ENCODE peak calls at places on chromosomes 13 and 19, in six cellular contexts. A is mesenchymal stem cell; U is left lung; V is CD8-positive, alpha-beta memory T cell; J is esophagus squamous epithelium; N is A673. G is an unnamed sample. For H3K4me1, the result is how much of the 10 kb centered on the place peaks cover.

GRCh38 chr13:112748947-112749346 is 59.1 kb downstream of the ATP11A start:
- DNase-seq in A (no peak), U (no peak), V (no peak), J (no peak), N (no peak), G (no peak)

GRCh38 chr19:29606420-29606747 is 301 bp downstream of the POP4 start:
- DNase-seq in A (no peak), U (no peak), V (no peak), J (no peak), N (no peak), G (no peak)

GRCh38 chr19:39531834-39532232 is 819 bp downstream of the EID2B start:
- DNase-seq in A (no peak), U (no peak), V (no peak), J (no peak), N (no peak), G (no peak)

GRCh38 chr19:7894612-7895309 is 6.5 kb downstream of the LRRC8E start:
- DNase-seq in A (no peak), U (peak), V (no peak), J (no peak), N (no peak), G (no peak)

GRCh38 chr13:77859450-77859849 is 59.2 kb downstream of the EDNRB start:
- DNase-seq in A (peak), U (no peak), V (no peak), J (no peak), N (peak), G (no peak)

GRCh38 chr19:13849991-13850909 is 26.7 kb upstream of the NANOS3 start:
- DNase-seq in A (peak), U (peak), V (peak), J (no peak), N (peak), G (no peak)

GRCh38 chr13:114110091-114110829 is 22.2 kb downstream of the RASA3 start:
- DNase-seq in A (peak), U (peak), V (peak), J (no peak), N (no peak), G (no peak)

GRCh38 chr13:109145631-109146030 is 516.2 kb downstream of the MYO16 start:
- DNase-seq in A (peak), U (no peak), V (no peak), J (no peak), N (peak), G (peak)

GRCh38 chr19:45154064-45154827 is 6.5 kb downstream of the NKPD1 start:
- DNase-seq in A (peak), U (no peak), V (no peak), J (no peak), N (no peak), G (no peak)

GRCh38 chr19:44819246-44819832 is 10.4 kb downstream of the BCAM start:
- DNase-seq in A (no peak), U (no peak), V (no peak), J (no peak), N (no peak), G (no peak)

GRCh38 chr13:96958286-96958891 is 35.9 kb downstream of the OXGR1 start:
- DNase-seq in A (peak), U (no peak), V (no peak), J (no peak), N (peak), G (peak)

GRCh38 chr13:29484796-29485195 is 110.7 kb downstream of the SLC7A1 start:
- DNase-seq in A (no peak), U (no peak), V (no peak), J (no peak), N (no peak), G (no peak)

GRCh38 chr19:46634656-46635218 is 1.3 kb downstream of the GNG8 start:
- DNase-seq in A (no peak), U (no peak), V (no peak), J (no peak), N (no peak), G (no peak)

GRCh38 chr19:46637224-46637623 is 1.2 kb upstream of the GNG8 start:
- DNase-seq in A (no peak), U (no peak), V (no peak), J (no peak), N (no peak), G (no peak)

GRCh38 chr19:46633130-46633529 is 2.9 kb downstream of the GNG8 start:
- DNase-seq in A (no peak), U (no peak), V (no peak), J (no peak), N (no peak), G (no peak)

GRCh38 chr19:46634045-46634655 is 1.9 kb downstream of the GNG8 start:
- DNase-seq in A (peak), U (peak), V (peak), J (no peak), N (peak), G (peak)

GRCh38 chr19:46635920-46636761 is at the start of gene GNG8:
- DNase-seq in A (no peak), U (no peak), V (no peak), J (no peak), N (no peak), G (no peak)
- H3K4me1 ChIP-seq in A (under half), U (under half), V (under half), J (under half), N (under half), G (under half)

GRCh38 chr19:6275170-6275744 is 4.5 kb downstream of the MLLT1 start:
- DNase-seq in A (no peak), U (no peak), V (no peak), J (no peak), N (no peak), G (no peak)
- H3K4me1 ChIP-seq in A (half or more), U (half or more), V (under half), J (half or more), N (under half), G (under half)

DNA sequence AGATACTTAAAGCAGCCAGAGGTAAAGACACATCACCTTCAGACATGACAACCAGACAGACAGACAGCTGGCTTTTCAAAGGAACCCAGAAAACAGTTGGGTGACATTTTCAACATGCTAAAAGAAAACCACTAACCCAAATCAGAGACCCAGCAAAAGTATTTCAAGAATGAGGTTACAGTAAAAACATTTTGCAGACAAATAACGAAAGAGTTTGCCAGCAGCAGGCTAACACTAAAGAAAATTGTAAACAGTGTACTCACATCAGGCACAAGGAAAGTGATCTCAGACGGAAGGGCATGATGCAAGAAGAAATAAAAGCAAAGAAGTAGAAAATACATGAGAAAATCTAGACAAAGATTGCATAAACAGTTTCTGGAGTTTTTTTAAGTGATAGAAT is 46.4 kb downstream of the AP1M1 start:
- DNase-seq in A (peak), U (no peak), V (no peak), J (no peak), N (no peak), G (no peak)
- H3K4me1 ChIP-seq in A (under half), U (under half), V (under half), J (under half), N (under half), G (under half)

GRCh38 chr13:75419656-75420055 is 62.3 kb downstream of the TBC1D4 start:
- DNase-seq in A (no peak), U (no peak), V (no peak), J (no peak), N (no peak), G (no peak)
- H3K4me1 ChIP-seq in A (under half), U (under half), V (under half), J (under half), N (under half), G (under half)

DNA sequence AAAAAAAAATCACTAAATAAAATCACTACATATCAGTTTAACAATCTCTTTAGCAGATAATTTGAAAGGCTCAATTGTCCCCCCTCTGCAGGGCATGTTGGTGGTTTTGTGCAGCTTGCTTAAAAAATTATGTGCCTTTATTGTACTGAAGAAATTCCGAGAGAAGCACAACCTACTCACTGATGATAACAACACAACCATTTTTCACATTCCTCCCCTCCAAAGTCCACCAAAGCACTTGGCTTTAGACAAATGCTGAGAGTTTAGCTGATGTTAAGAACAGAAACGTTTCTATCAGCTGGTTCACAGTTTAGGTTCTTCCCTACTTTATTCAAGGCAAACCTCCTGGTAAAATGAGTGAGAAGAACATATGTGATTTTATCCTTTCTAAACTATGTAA is 923 bp downstream of the DOCK9 start:
- DNase-seq in A (peak), U (no peak), V (no peak), J (no peak), N (no peak), G (no peak)
- H3K4me1 ChIP-seq in A (under half), U (half or more), V (half or more), J (under half), N (under half), G (under half)

GRCh38 chr19:16374436-16374835 is 49.8 kb downstream of the KLF2 start:
- DNase-seq in A (no peak), U (no peak), V (no peak), J (no peak), N (no peak), G (no peak)

GRCh38 chr19:16375157-16375935 is 50.7 kb downstream of the KLF2 start:
- DNase-seq in A (no peak), U (no peak), V (no peak), J (no peak), N (no peak), G (no peak)

GRCh38 chr19:16376649-16377048 is 52.0 kb downstream of the KLF2 start:
- DNase-seq in A (peak), U (no peak), V (no peak), J (no peak), N (peak), G (no peak)

GRCh38 chr19:16376241-16376640 is 51.6 kb downstream of the KLF2 start:
- DNase-seq in A (no peak), U (no peak), V (no peak), J (no peak), N (no peak), G (no peak)

GRCh38 chr19:16375936-16376185 is 51.2 kb downstream of the KLF2 start:
- DNase-seq in A (no peak), U (no peak), V (no peak), J (no peak), N (no peak), G (no peak)
- H3K4me1 ChIP-seq in A (under half), U (under half), V (half or more), J (under half), N (under half), G (under half)

GRCh38 chr19:42129399-42130253 is 2.6 kb downstream of the POU2F2 start:
- DNase-seq in A (no peak), U (peak), V (no peak), J (no peak), N (no peak), G (no peak)
- H3K4me1 ChIP-seq in A (under half), U (half or more), V (under half), J (under half), N (under half), G (under half)

GRCh38 chr19:35122687-35123551 is 7.3 kb downstream of the FXYD3 start:
- DNase-seq in A (no peak), U (no peak), V (no peak), J (no peak), N (no peak), G (no peak)

GRCh38 chr19:35125270-35125717 is 9.6 kb downstream of the LGI4 start:
- DNase-seq in A (no peak), U (no peak), V (no peak), J (no peak), N (no peak), G (no peak)

GRCh38 chr19:35124098-35125060 is 8.8 kb downstream of the FXYD3 start:
- DNase-seq in A (no peak), U (peak), V (peak), J (no peak), N (peak), G (no peak)

GRCh38 chr19:35125746-35126623 is 8.9 kb downstream of the LGI4 start:
- DNase-seq in A (no peak), U (no peak), V (no peak), J (no peak), N (no peak), G (no peak)

DNA sequence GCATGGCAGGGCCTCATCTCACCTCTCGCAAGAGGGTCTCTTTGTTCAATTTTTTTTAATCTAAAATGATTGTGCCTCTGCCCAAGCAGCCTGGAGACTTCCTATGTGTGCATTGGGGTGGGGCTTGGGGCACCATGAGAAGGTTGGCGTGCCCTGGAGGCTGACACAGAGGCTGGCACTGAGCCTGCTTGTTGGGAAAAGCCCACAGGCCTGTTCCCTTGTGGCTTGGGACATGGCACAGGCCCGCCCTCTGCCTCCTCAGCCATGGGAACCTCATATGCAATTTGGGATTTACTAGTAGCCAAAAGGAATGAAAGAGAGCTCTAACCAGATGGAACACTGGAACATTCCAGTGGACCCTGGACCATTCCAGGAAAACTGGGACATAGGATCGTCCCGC is 8.0 kb downstream of the FXYD3 start:
- DNase-seq in A (no peak), U (no peak), V (no peak), J (no peak), N (no peak), G (no peak)
- H3K4me1 ChIP-seq in A (under half), U (under half), V (under half), J (half or more), N (under half), G (under half)

GRCh38 chr13:50826035-50826434 is 17.5 kb downstream of the DLEU7 start:
- DNase-seq in A (no peak), U (no peak), V (no peak), J (no peak), N (no peak), G (no peak)
- H3K4me1 ChIP-seq in A (under half), U (under half), V (under half), J (under half), N (under half), G (under half)

GRCh38 chr19:2536461-2536860 is 60.5 kb downstream of the GADD45B start:
- DNase-seq in A (no peak), U (no peak), V (no peak), J (no peak), N (no peak), G (no peak)

GRCh38 chr19:2540646-2541454 is 64.9 kb downstream of the GADD45B start:
- DNase-seq in A (peak), U (peak), V (no peak), J (no peak), N (peak), G (peak)

GRCh38 chr19:2537544-2537943 is 61.6 kb downstream of the GADD45B start:
- DNase-seq in A (no peak), U (no peak), V (no peak), J (no peak), N (no peak), G (no peak)

GRCh38 chr19:2540251-2540645 is 64.3 kb downstream of the GADD45B start:
- DNase-seq in A (no peak), U (no peak), V (no peak), J (no peak), N (no peak), G (no peak)

GRCh38 chr19:2538096-2538757 is 62.3 kb downstream of the GADD45B start:
- DNase-seq in A (no peak), U (no peak), V (no peak), J (no peak), N (no peak), G (no peak)
- H3K4me1 ChIP-seq in A (under half), U (under half), V (under half), J (under half), N (under half), G (under half)

G was measured in neuronal stem cell.